ENCODE peak calls at places on chromosomes 16 and 17, in seven cellular contexts. Z, N, P, M, A, D and V are unnamed samples.

GRCh38 chr16:13554020-13554419 is 365.9 kb upstream of the ERCC4 start:
- DNase-seq in A (no peak), N (no peak), D (no peak), P (no peak), Z (no peak), M (no peak), V (no peak)

GRCh38 chr16:85557083-85557975 is 55.8 kb upstream of the GSE1 start:
- DNase-seq in P (no peak), Z (no peak), M (peak), A (peak), N (peak), D (peak), V (no peak)

GRCh38 chr17:41987642-41988041 is 21.0 kb downstream of the CNP start:
- DNase-seq in Z (no peak), A (no peak), M (no peak), P (peak), D (no peak), N (no peak), V (no peak)

GRCh38 chr16:59214455-59214854 is 480.3 kb upstream of the GOT2 start:
- DNase-seq in M (peak), A (no peak), Z (peak), P (no peak), D (no peak), N (no peak), V (no peak)

GRCh38 chr17:76725580-76726230 is 701 bp downstream of the JMJD6 start:
- DNase-seq in D (peak), P (peak), Z (no peak), A (peak), N (peak), M (peak), V (no peak)

GRCh38 chr16:10738231-10739077 is 5.2 kb upstream of the NUBP1 start:
- DNase-seq in A (no peak), Z (no peak), P (peak), M (no peak), D (peak), N (peak), V (peak)

GRCh38 chr17:77330602-77331081 is 189.9 kb downstream of the SEC14L1 start:
- DNase-seq in M (peak), D (no peak), P (no peak), Z (no peak), A (no peak), N (no peak), V (no peak)

GRCh38 chr17:32878211-32878610 is 1.3 kb upstream of the MYO1D start:
- DNase-seq in Z (no peak), A (no peak), P (peak), N (peak), D (no peak), M (peak), V (no peak)

GRCh38 chr17:76841776-76842405 is 26.3 kb upstream of the MGAT5B start:
- DNase-seq in M (no peak), D (no peak), A (no peak), P (no peak), N (no peak), Z (no peak), V (no peak)

GRCh38 chr16:88063201-88063773 is 112.1 kb downstream of the BANP start:
- DNase-seq in M (peak), P (peak), N (peak), D (no peak), Z (no peak), A (no peak), V (no peak)

DNA sequence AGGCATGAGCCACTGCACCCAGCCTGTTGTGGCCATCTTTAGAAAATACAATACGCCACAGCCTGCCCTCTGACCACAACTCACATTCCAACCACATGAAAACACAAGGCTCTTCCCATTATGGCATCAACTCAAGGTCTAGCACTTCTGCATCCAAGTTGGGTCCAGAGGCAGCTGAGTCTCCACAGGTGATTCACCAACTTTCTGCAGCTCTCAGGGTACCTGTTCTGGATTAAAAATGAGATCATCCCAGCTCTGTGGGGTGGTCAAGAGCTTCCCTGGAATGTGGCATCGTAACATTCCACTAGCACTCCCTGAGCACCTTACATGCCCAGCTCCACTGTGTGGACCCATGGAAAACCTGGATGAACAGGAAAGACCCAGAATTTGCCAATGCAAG is 9.9 kb upstream of the GUCY2D start:
- DNase-seq in A (no peak), Z (no peak), M (peak), D (peak), P (no peak), N (no peak), V (no peak)
- TF ChIP-seq CTCF in A (no peak), Z (no peak), M (no peak), D (no peak), P (no peak), N (no peak), V (no peak)

DNA sequence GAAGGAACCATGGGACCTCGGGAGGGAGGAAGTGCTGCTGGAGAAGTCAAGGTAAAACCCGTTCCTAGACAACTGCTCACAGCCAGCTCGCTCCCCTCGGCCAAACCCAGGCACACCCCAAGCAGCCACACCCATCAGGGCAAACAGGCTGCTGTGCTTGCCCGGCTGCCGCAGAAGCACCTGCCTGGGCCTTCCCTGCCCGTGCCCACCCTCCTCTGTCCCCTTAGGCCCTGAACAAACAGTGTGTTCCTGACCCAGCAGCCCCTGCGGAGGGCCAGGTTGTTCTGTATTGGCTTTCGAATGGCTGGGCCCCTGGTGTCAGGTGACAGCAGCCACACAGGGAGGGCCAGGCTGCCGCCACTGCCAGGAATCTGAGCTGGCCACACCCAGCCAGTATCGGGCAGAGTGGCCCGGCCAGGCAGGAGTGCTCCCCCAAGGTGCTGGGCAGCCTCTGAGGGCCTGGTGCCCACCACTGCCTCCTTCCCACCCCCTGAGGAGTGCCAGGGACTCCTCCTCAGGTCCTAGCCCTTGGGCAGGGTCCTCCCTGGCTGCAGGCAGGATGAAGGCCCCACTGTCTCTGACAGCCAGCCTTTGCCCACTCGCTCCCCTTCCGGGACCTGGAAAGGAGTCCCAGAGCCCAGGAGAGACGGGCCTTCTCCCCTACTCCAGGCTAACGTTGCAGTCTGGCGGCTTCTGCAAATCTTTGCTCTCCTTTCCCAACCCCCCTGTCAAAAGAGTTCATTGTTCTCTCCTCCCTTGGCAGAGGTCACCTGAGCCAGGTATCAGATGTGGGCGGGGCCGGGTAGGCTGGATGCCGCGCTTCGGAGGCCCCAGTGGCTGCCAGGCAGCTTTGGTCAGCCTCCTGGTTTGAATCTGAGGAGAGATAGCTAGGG is 24.0 kb downstream of the LLGL2 start:
- DNase-seq in M (no peak), N (no peak), A (peak), Z (peak), P (no peak), D (peak), V (no peak)
- H3K4me3 ChIP-seq in M (no peak), N (no peak), A (no peak), Z (peak), P (no peak), D (peak), V (no peak)

DNA sequence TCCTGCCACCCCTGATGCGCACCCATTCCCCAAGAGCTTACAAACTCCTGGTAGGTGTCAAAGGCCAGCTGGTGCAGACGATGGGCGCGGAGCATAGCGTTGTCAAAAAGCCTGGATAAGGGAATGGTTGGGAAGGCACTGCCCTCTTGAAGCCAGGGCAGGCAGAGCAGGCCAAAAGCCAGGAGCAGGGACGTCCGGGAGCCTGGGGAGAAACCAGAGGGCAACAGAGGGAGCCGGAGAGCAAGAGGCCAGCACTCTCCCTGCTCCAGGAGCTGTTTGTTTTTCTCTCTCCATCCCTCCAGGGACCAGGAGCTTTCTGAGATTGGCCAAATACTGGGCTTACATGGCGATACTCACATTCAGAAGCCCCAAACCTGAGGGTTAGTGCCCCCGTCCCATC is 334 bp downstream of the GH1 start:
- DNase-seq in D (no peak), N (peak), Z (no peak), P (peak), A (no peak), M (peak), V (no peak)
- TF ChIP-seq CTCF in D (no peak), N (peak), Z (peak), P (peak), A (no peak), M (no peak), V (no peak)

GRCh38 chr17:45170976-45171337 is 9.3 kb downstream of the HEXIM2 start:
- DNase-seq in A (peak), M (peak), D (peak), N (peak), P (peak), Z (no peak), V (no peak)

GRCh38 chr17:45172541-45173286 is 11.0 kb downstream of the HEXIM2 start:
- DNase-seq in A (peak), N (peak), P (peak), M (peak), D (peak), Z (no peak), V (no peak)

GRCh38 chr17:45170280-45170975 is 8.8 kb downstream of the HEXIM2 start:
- DNase-seq in N (no peak), M (peak), Z (no peak), D (no peak), A (no peak), P (no peak), V (no peak)

GRCh38 chr17:45172232-45172540 is 10.5 kb downstream of the HEXIM2 start:
- DNase-seq in P (no peak), Z (no peak), N (no peak), A (no peak), D (no peak), M (no peak), V (no peak)

DNA sequence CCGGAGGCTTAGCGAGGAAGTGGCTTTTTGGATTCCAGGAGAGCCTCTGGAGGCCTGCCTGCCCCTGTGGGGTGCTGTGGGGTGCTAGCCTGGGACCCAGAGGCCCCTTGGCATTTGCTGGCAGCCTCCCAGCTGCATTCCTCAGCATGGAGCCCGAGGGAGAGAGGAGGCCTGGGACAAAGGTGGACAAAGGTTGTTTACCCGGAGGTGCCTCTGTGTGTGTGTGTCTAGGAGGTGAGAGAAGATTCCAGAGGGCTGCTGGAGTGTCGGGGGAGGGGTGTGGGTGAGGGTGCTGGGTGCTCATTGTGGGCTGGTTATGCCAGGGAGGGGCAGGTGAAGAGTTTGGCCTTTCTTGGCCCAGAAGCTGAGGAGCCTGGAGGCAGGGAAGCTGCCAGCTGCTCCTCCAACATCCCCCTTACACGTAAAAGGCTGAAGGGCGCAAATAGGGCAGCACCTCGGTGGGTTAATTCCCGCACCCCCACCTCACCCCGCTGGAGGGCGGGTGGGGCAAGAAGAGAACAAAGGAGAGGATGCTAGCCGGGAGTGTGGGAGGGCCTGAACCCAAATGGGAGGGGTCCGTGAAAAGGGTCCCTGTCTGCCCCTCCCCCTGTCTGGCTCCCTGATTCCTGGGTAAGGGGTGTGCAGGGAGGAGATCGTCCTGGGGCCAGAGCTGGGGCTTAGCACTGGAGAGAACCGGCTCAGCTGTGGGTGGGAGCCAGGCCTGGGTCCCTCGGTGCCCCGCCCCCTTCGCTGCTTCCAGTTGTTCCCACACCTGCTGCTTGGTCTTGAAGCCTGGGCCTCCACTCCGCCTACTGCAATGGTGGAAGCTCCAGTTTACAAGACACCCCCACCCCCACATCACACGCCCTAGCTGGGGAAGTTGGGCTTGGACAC is 9.9 kb downstream of the HEXIM2 start:
- DNase-seq in D (peak), A (peak), N (peak), P (no peak), Z (no peak), M (peak), V (no peak)
- H3K4me3 ChIP-seq in D (peak), A (no peak), N (no peak), P (no peak), Z (no peak), M (peak), V (no peak)

GRCh38 chr17:49692751-49693150 is 14.9 kb upstream of the SPOP start:
- DNase-seq in D (no peak), N (no peak), Z (no peak), A (no peak), P (no peak), M (no peak), V (no peak)
- TF ChIP-seq CTCF in D (no peak), N (no peak), Z (no peak), A (no peak), P (no peak), M (no peak), V (no peak)